ENCODE peak calls at places on chromosomes 7 and 10, in four cellular contexts. Q, C, Z and X are unnamed samples. For H3K79me2, the result is how much of the 10 kb centered on the place peaks cover.

GRCh38 chr10:131784363-131785120 is 116.3 kb upstream of the PPP2R2D start:
- DNase-seq in Q (no peak), C (no peak), Z (no peak), X (no peak)

GRCh38 chr10:23150081-23150480 is 42.0 kb upstream of the PTF1A start:
- DNase-seq in Q (no peak), C (no peak), Z (no peak), X (no peak)

GRCh38 chr10:131943021-131943814 is 38.5 kb downstream of the BNIP3 start:
- DNase-seq in Q (peak), C (peak), Z (peak), X (no peak)

GRCh38 chr7:42605381-42605780 is 306.5 kb downstream of the C7orf25 start:
- DNase-seq in Q (no peak), C (no peak), Z (no peak), X (no peak)

GRCh38 chr7:28669329-28669728 is 257.0 kb downstream of the CREB5 start:
- DNase-seq in Q (no peak), C (no peak), Z (no peak), X (no peak)

GRCh38 chr10:4285121-4285520 is 500.1 kb upstream of the KLF6 start:
- DNase-seq in Q (no peak), C (no peak), Z (no peak), X (no peak)

GRCh38 chr7:121029302-121029701 is 40.8 kb downstream of the CPED1 start:
- DNase-seq in Q (no peak), C (no peak), Z (no peak), X (no peak)

GRCh38 chr10:132906836-132907235 is 35.5 kb downstream of the CFAP46 start:
- DNase-seq in Q (no peak), C (no peak), Z (no peak), X (no peak)

GRCh38 chr7:133019590-133019989 is 62.3 kb downstream of the CHCHD3 start:
- DNase-seq in Q (no peak), C (no peak), Z (no peak), X (no peak)

GRCh38 chr10:63681965-63682704 is 160.9 kb downstream of the REEP3 start:
- DNase-seq in Q (no peak), C (no peak), Z (no peak), X (no peak)

GRCh38 chr7:24383055-24383454 is 99.1 kb downstream of the NPY start:
- DNase-seq in Q (no peak), C (no peak), Z (no peak), X (no peak)

GRCh38 chr7:24378871-24379608 is 95.0 kb downstream of the NPY start:
- DNase-seq in Q (no peak), C (no peak), Z (no peak), X (no peak)

GRCh38 chr7:24384362-24385030 is 100.5 kb downstream of the NPY start:
- DNase-seq in Q (no peak), C (no peak), Z (no peak), X (no peak)

GRCh38 chr7:24381919-24382505 is 98.0 kb downstream of the NPY start:
- DNase-seq in Q (no peak), C (peak), Z (peak), X (no peak)
- TF ChIP-seq RFX5 in Q (no peak), C (no peak), Z (no peak), X (no peak)

GRCh38 chr10:79130846-79131245 is 62.1 kb downstream of the ZMIZ1 start:
- DNase-seq in Q (no peak), C (no peak), Z (no peak), X (no peak)
- H3K79me2 ChIP-seq in Q (under half), C (half or more), Z (under half), X (under half)

GRCh38 chr7:84190016-84190705 is 4.4 kb downstream of the SEMA3A start:
- DNase-seq in Q (no peak), C (no peak), Z (no peak), X (no peak)

GRCh38 chr7:84194484-84195260 is at the start of gene SEMA3A:
- DNase-seq in Q (no peak), C (peak), Z (no peak), X (no peak)

GRCh38 chr7:84191261-84191660 is 3.3 kb downstream of the SEMA3A start:
- DNase-seq in Q (no peak), C (no peak), Z (no peak), X (no peak)

GRCh38 chr7:84193787-84194186 is 802 bp downstream of the SEMA3A start:
- DNase-seq in Q (no peak), C (no peak), Z (no peak), X (no peak)

DNA sequence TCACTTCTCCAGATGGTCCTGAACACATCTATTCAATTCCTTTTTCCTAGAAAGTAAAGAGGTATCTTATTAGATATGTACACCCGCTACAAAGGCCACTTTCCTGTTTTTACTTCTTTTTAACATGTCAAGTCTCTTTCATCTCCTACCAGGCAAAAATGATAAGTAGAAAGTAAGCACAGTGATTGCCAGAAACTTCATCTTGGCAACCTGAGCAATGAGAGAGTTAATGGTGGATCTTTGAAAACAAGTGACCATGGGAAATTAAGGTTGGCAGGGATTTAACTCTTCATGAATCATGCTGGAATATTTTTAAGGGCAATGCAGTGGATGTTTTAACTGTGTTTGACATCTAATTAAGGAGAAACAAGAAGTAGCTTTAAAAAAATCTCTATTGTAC is 2.7 kb downstream of the SEMA3A start:
- DNase-seq in Q (no peak), C (no peak), Z (no peak), X (no peak)
- TF ChIP-seq RFX5 in Q (no peak), C (no peak), Z (no peak), X (no peak)

GRCh38 chr7:140168816-140169215 is 8.0 kb downstream of the KDM7A start:
- DNase-seq in Q (no peak), C (no peak), Z (no peak), X (no peak)
- H3K79me2 ChIP-seq in Q (half or more), C (under half), Z (under half), X (under half)

GRCh38 chr10:11256896-11257295 is 239.2 kb downstream of the CELF2 start:
- DNase-seq in Q (no peak), C (no peak), Z (no peak), X (no peak)
- TF ChIP-seq RFX5 in Q (no peak), C (no peak), Z (no peak), X (no peak)

DNA sequence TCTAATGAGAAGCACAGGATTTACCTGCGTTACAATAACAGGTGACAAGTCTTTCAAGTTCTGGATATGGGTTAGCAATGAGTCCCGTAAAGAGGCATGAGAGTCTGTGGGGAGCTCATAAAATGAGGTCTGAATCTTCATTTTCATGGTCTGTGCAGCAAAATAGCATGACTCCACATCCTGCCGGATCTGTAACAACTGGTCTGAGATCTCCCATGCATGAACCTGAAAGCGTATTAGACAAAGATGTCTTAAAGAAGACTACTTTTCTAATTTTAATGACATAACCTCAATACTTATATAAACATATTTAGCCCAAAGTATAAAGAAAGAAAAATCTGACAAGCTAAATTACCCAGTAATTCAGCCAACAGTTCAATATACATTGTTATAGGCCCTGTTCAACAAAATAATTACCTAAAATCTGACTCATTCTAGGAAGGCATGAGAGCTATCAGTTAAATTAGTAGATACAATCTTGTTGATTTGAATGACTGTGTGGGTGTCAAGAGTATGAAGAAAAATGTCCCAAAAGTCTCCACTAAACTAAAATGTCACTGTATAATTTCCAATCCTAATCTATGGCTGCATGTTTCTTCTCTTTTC is 36.9 kb downstream of the TNPO3 start:
- DNase-seq in Q (no peak), C (no peak), Z (no peak), X (peak)
- H3K79me2 ChIP-seq in Q (half or more), C (half or more), Z (half or more), X (half or more)

GRCh38 chr7:31004393-31004792 is 40.6 kb downstream of the GHRHR start:
- DNase-seq in Q (no peak), C (no peak), Z (no peak), X (no peak)
- TF ChIP-seq RFX5 in Q (no peak), C (no peak), Z (no peak), X (no peak)

DNA sequence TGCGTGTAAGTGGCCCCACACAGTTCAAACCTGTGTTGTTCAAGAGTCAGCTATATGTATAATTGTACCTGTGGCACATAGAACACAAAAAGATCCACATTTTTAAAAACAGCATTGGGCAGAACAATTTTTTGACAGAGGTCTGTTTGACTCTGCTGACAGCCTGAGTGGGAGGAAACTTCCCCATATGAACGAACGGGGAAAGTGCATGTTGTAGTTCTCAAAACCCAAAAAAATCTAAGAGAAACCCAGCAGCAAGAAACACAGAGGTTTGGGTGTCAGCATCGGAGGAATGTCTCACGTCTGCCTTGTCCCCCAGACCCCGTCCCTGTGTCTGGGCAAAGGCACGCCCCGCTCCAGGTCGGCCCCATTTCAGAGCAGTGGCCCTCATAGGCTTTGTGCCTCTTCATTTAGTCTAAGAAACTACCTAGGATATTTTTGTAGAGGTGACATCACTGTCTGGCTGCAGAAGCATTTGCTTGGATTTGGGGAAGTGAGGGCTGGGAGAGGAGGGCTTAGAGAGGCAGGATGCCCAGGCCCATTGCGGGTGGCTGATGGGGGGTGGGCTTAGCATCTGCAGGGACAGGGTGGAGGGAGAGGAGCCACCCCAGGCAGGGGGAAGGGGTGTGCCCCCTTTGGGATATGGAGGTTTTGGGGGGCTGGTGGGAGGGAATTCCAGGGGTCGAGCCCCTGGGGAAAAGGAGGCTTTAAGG is 11.0 kb downstream of the CUX1 start:
- DNase-seq in Q (no peak), C (no peak), Z (no peak), X (no peak)
- H3K79me2 ChIP-seq in Q (half or more), C (half or more), Z (half or more), X (half or more)

DNA sequence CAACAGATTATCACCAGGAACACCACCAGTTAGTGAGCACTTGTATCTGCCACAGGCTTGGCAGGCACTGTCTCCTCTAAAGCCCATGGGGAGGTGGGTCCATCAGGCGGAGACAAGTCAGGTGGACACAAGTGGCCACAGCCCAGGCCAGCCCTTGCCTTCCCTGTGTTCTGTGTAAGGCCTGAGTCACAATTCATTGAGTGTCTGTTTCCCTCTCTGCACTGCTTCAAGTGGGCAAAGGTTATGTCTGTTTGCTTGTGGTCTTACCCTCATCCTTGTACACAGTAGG is 1.9 kb upstream of the FGF8 start:
- DNase-seq in Q (no peak), C (peak), Z (no peak), X (no peak)
- TF ChIP-seq RFX5 in Q (no peak), C (no peak), Z (no peak), X (no peak)